ENCODE peak calls at places on chromosome 2, in nine cellular contexts. S, K, O, J, H, E, Z, U and Y are unnamed samples.

GRCh38 chr2:100182494-100183355 is 40.3 kb upstream of the AFF3 start:
- DNase-seq in H (peak), K (peak), U (no peak), Z (no peak), O (no peak), E (no peak), J (no peak), S (peak), Y (no peak)

GRCh38 chr2:236972491-236973379 is 113.0 kb upstream of the COPS8 start:
- DNase-seq in O (peak), S (peak), Z (peak), E (no peak), U (peak), H (peak), K (peak), J (no peak), Y (peak)

GRCh38 chr2:233400961-233401360 is 46.7 kb downstream of the DGKD start:
- DNase-seq in O (no peak), J (no peak), E (no peak), K (no peak), H (no peak), Z (no peak), U (no peak), S (no peak), Y (no peak)

GRCh38 chr2:119820275-119820674 is 60.6 kb downstream of the PTPN4 start:
- DNase-seq in Z (peak), K (peak), U (no peak), S (peak), J (no peak), O (peak), E (no peak), H (no peak), Y (peak)

GRCh38 chr2:140108706-140109472 is 1328.7 kb upstream of the NXPH2 start:
- DNase-seq in Z (no peak), K (no peak), J (no peak), E (no peak), O (no peak), H (no peak), U (no peak), S (no peak), Y (no peak)

GRCh38 chr2:199811360-199811759 is 39.6 kb downstream of the FTCDNL1 start:
- DNase-seq in K (no peak), S (no peak), O (no peak), U (no peak), Z (no peak), J (no peak), E (no peak), H (no peak), Y (no peak)

GRCh38 chr2:233928594-233929351 is 11.6 kb downstream of the TRPM8 start:
- DNase-seq in U (peak), Z (peak), E (no peak), O (peak), K (peak), H (peak), S (no peak), J (no peak), Y (peak)

GRCh38 chr2:207833265-207833751 is 63.6 kb upstream of the FZD5 start:
- DNase-seq in E (no peak), S (no peak), Z (peak), O (peak), J (peak), K (no peak), H (no peak), U (no peak), Y (no peak)

GRCh38 chr2:239307221-239307569 is 93.6 kb downstream of the HDAC4 start:
- DNase-seq in E (no peak), K (no peak), S (peak), H (no peak), Z (no peak), J (no peak), U (no peak), O (no peak), Y (no peak)

GRCh38 chr2:196486145-196486544 is 153.4 kb upstream of the CCDC150 start:
- DNase-seq in U (no peak), H (no peak), E (no peak), J (no peak), Z (peak), O (no peak), K (peak), S (no peak), Y (no peak)